ENCODE peak calls at places on chromosomes 16 and 17, in five cellular contexts. S is left lung; A is ELR; Q is cerebellar nuclear complex; U is activated CD4-positive, alpha-beta T cell treated with anti-CD3 and anti-CD28 coated beads for 24 hours. T is an unnamed sample.

GRCh38 chr16:72876221-72876620 is 171.7 kb downstream of the ZFHX3 start:
- DNase-seq in S (no peak), Q (no peak), A (peak), U (peak), T (no peak)

GRCh38 chr16:64211306-64211705 is 910.6 kb downstream of the CDH11 start:
- DNase-seq in S (no peak), A (no peak), Q (no peak), U (no peak), T (no peak)

GRCh38 chr17:67289174-67289876 is 44.3 kb upstream of the HELZ start:
- DNase-seq in Q (peak), A (peak), U (no peak), S (no peak), T (no peak)

GRCh38 chr17:66354472-66354871 is 52.1 kb downstream of the PRKCA start:
- DNase-seq in A (peak), S (no peak), U (no peak), Q (no peak), T (no peak)

GRCh38 chr17:43402078-43402477 is 3.3 kb downstream of the ARL4D start:
- DNase-seq in A (no peak), Q (no peak), S (no peak), U (no peak), T (no peak)

GRCh38 chr17:19262650-19263620 is 25.8 kb downstream of the EPN2 start:
- DNase-seq in Q (no peak), A (peak), S (no peak), U (no peak), T (no peak)

GRCh38 chr16:4572715-4573114 is 16.6 kb downstream of the C16orf96 start:
- DNase-seq in U (no peak), S (no peak), A (no peak), Q (no peak), T (no peak)

GRCh38 chr16:81335669-81336068 is 20.9 kb downstream of the GAN start:
- DNase-seq in S (no peak), A (peak), Q (no peak), U (peak), T (no peak)

T was measured in NCI-H1930.